ENCODE peak calls at places on chromosomes 1 and 21, in four cellular contexts. One of them, this sample, is unnamed.

GRCh38 chr1:193629875-193630274 is 443.5 kb upstream of the B3GALT2 start:
- DNase-seq in SK-N-SH: no peak
- DNase-seq in HCT116: no peak
- DNase-seq in PC-3: peak; percentile 4
- DNase-seq in this sample: no peak

GRCh38 chr1:57089221-57089620 is 123.4 kb upstream of the C8B start:
- DNase-seq in PC-3: no peak
- DNase-seq in HCT116: no peak
- DNase-seq in SK-N-SH: no peak
- DNase-seq in this sample: no peak

GRCh38 chr1:68495968-68496679 is 758 bp downstream of the DEPDC1 start:
- DNase-seq in SK-N-SH: peak; percentile 23
- DNase-seq in PC-3: peak; percentile 32
- DNase-seq in HCT116: peak; percentile 22
- DNase-seq in this sample: no peak

GRCh38 chr1:12059722-12060464 is 3.2 kb upstream of the TNFRSF8 start:
- DNase-seq in SK-N-SH: no peak
- DNase-seq in HCT116: no peak
- DNase-seq in PC-3: no peak
- DNase-seq in this sample: no peak

GRCh38 chr1:98336472-98337118 is 324.9 kb upstream of the SNX7 start:
- DNase-seq in SK-N-SH: no peak
- DNase-seq in HCT116: no peak
- DNase-seq in PC-3: no peak
- DNase-seq in this sample: peak; percentile 33

GRCh38 chr1:212228591-212229119 is 56.6 kb upstream of the PPP2R5A start:
- DNase-seq in PC-3: no peak
- DNase-seq in HCT116: no peak
- DNase-seq in SK-N-SH: no peak
- DNase-seq in this sample: peak; percentile 64

GRCh38 chr1:2982615-2983318 is 38.5 kb upstream of the ACTRT2 start:
- DNase-seq in SK-N-SH: no peak
- DNase-seq in PC-3: no peak
- DNase-seq in HCT116: no peak
- DNase-seq in this sample: no peak

GRCh38 chr1:226627050-226627755 is 78.6 kb downstream of the STUM start:
- DNase-seq in PC-3: no peak
- DNase-seq in SK-N-SH: no peak
- DNase-seq in HCT116: no peak
- DNase-seq in this sample: no peak

GRCh38 chr21:30592140-30592539 is at the start of gene KRTAP6-3:
- DNase-seq in SK-N-SH: no peak
- DNase-seq in PC-3: no peak
- DNase-seq in HCT116: no peak
- DNase-seq in this sample: no peak

GRCh38 chr1:6111571-6111970 is 65.9 kb downstream of the KCNAB2 start:
- DNase-seq in PC-3: no peak
- DNase-seq in HCT116: no peak
- DNase-seq in SK-N-SH: peak; percentile 94
- DNase-seq in this sample: no peak

GRCh38 chr1:98991127-98992003 is 13.3 kb downstream of the PLPPR5 start:
- DNase-seq in SK-N-SH: no peak
- DNase-seq in HCT116: peak; percentile 40
- DNase-seq in PC-3: peak; percentile 81
- DNase-seq in this sample: peak; percentile 18

GRCh38 chr1:99475991-99476532 is 169.9 kb upstream of the PALMD start:
- DNase-seq in HCT116: no peak
- DNase-seq in PC-3: no peak
- DNase-seq in SK-N-SH: no peak
- DNase-seq in this sample: no peak

GRCh38 chr1:207424570-207425131 is 29.5 kb upstream of the CR2 start:
- DNase-seq in SK-N-SH: no peak
- DNase-seq in PC-3: no peak
- DNase-seq in HCT116: no peak
- DNase-seq in this sample: no peak

GRCh38 chr1:231612393-231613089 is 14.0 kb upstream of the DISC1 start:
- DNase-seq in PC-3: no peak
- DNase-seq in HCT116: no peak
- DNase-seq in SK-N-SH: no peak
- DNase-seq in this sample: no peak

GRCh38 chr21:35027558-35028450 is 21.3 kb downstream of the RUNX1 start:
- DNase-seq in PC-3: no peak
- DNase-seq in SK-N-SH: no peak
- DNase-seq in HCT116: no peak
- DNase-seq in this sample: no peak

GRCh38 chr1:27018316-27018715 is 5.7 kb upstream of the TENT5B start:
- DNase-seq in HCT116: no peak
- DNase-seq in SK-N-SH: no peak
- DNase-seq in PC-3: no peak
- DNase-seq in this sample: no peak

GRCh38 chr21:27734146-27734545 is 767.3 kb upstream of the ADAMTS5 start:
- DNase-seq in PC-3: peak; percentile 17
- DNase-seq in HCT116: no peak
- DNase-seq in SK-N-SH: no peak
- DNase-seq in this sample: no peak

GRCh38 chr1:38208720-38209632 is 162.4 kb upstream of the POU3F1 start:
- DNase-seq in HCT116: no peak
- DNase-seq in SK-N-SH: no peak
- DNase-seq in PC-3: no peak
- DNase-seq in this sample: no peak

GRCh38 chr21:43312751-43313169 is 114.2 kb downstream of the SIK1 start:
- DNase-seq in SK-N-SH: no peak
- DNase-seq in HCT116: no peak
- DNase-seq in PC-3: no peak
- DNase-seq in this sample: peak; percentile 55

GRCh38 chr21:31957631-31958030 is 84.8 kb downstream of the HUNK start:
- DNase-seq in PC-3: no peak
- DNase-seq in HCT116: no peak
- DNase-seq in SK-N-SH: no peak
- DNase-seq in this sample: no peak

GRCh38 chr1:172246521-172247390 is 173.7 kb upstream of the C1orf105 start:
- DNase-seq in HCT116: no peak
- DNase-seq in PC-3: peak; percentile 48
- DNase-seq in SK-N-SH: no peak
- DNase-seq in this sample: no peak

GRCh38 chr21:45135868-45136267 is 61.5 kb downstream of the ADARB1 start:
- DNase-seq in SK-N-SH: no peak
- DNase-seq in HCT116: no peak
- DNase-seq in PC-3: no peak
- DNase-seq in this sample: no peak

GRCh38 chr1:216596298-216596947 is 126.8 kb downstream of the ESRRG start:
- DNase-seq in HCT116: no peak
- DNase-seq in SK-N-SH: peak; percentile 56
- DNase-seq in PC-3: no peak
- DNase-seq in this sample: no peak

GRCh38 chr1:41102208-41102607 is 80.7 kb upstream of the SLFNL1 start:
- DNase-seq in SK-N-SH: peak; percentile 56
- DNase-seq in PC-3: peak; percentile 88
- DNase-seq in HCT116: no peak
- DNase-seq in this sample: peak; percentile 72

GRCh38 chr1:209809601-209810000 is 3.7 kb upstream of the IRF6 start:
- DNase-seq in PC-3: peak; percentile 79
- DNase-seq in SK-N-SH: no peak
- DNase-seq in HCT116: no peak
- DNase-seq in this sample: no peak

GRCh38 chr1:209805875-209806760 is at the start of gene IRF6:
- DNase-seq in PC-3: peak; percentile 99
- DNase-seq in HCT116: peak; percentile 88
- DNase-seq in SK-N-SH: no peak
- DNase-seq in this sample: peak; percentile 97

GRCh38 chr1:209810783-209811182 is 4.8 kb upstream of the IRF6 start:
- DNase-seq in HCT116: no peak
- DNase-seq in SK-N-SH: peak; percentile 47
- DNase-seq in PC-3: no peak
- DNase-seq in this sample: no peak

GRCh38 chr1:209807509-209807908 is 1.6 kb upstream of the IRF6 start:
- DNase-seq in HCT116: no peak
- DNase-seq in SK-N-SH: no peak
- DNase-seq in PC-3: no peak
- DNase-seq in this sample: no peak

GRCh38 chr1:209808059-209808494 is 2.1 kb upstream of the IRF6 start:
- DNase-seq in HCT116: no peak
- DNase-seq in PC-3: peak; percentile 99
- DNase-seq in SK-N-SH: peak; percentile 82
- DNase-seq in this sample: peak; percentile 80
- TF ChIP-seq EZH2phosphoT487 in HCT116: no peak
- TF ChIP-seq EZH2phosphoT487 in PC-3: no peak
- TF ChIP-seq EZH2phosphoT487 in SK-N-SH: no peak
- TF ChIP-seq EZH2phosphoT487 in this sample: no peak

DNA sequence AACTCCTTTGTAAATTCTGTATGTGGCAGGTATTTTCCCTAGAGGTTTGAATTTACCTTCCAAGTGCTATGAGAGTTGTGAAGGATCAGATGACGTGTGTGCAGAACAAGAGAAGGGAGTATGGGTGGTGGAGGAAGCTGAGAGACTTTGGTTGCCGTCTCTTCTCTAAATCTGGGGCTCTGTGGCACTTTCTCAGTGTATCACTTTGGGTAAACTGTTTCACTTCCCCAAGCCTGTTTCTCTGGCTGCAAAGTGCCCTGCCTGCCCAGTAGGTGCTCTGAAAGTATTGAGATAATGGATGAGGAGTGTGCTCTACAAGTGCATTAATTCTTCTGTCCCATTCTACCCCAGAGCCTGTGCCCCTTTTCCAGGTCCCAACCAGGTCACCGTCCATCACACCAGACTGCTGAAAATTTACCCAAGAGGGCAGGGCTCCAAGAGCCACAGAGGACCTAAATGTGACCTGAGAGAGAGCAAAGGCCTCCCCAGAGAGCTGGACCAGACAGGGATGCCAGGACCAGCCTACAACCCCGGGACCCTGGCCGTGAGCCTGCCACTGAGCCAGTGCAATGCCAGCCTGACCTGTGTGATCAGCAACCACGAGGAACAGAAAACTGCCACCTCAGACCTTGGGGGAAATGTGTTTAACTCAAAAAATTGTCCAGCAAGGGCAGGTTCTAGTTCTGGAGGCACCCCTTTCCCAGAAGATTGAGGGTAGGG is 131.6 kb upstream of the ETV3 start:
- DNase-seq in PC-3: no peak
- DNase-seq in HCT116: no peak
- DNase-seq in SK-N-SH: no peak
- DNase-seq in this sample: no peak
- TF ChIP-seq EZH2phosphoT487 in PC-3: no peak
- TF ChIP-seq EZH2phosphoT487 in HCT116: no peak
- TF ChIP-seq EZH2phosphoT487 in SK-N-SH: no peak
- TF ChIP-seq EZH2phosphoT487 in this sample: no peak

GRCh38 chr1:112143871-112144441 is 154.5 kb upstream of the KCND3 start:
- DNase-seq in HCT116: no peak
- DNase-seq in PC-3: no peak
- DNase-seq in SK-N-SH: no peak
- DNase-seq in this sample: no peak
- TF ChIP-seq EZH2phosphoT487 in HCT116: no peak
- TF ChIP-seq EZH2phosphoT487 in PC-3: no peak
- TF ChIP-seq EZH2phosphoT487 in SK-N-SH: no peak
- TF ChIP-seq EZH2phosphoT487 in this sample: no peak

GRCh38 chr1:182200025-182200814 is 138.7 kb upstream of the ZNF648 start:
- DNase-seq in SK-N-SH: no peak
- DNase-seq in PC-3: no peak
- DNase-seq in HCT116: no peak
- DNase-seq in this sample: peak; percentile 42
- TF ChIP-seq EZH2phosphoT487 in SK-N-SH: no peak
- TF ChIP-seq EZH2phosphoT487 in PC-3: no peak
- TF ChIP-seq EZH2phosphoT487 in HCT116: no peak
- TF ChIP-seq EZH2phosphoT487 in this sample: no peak

GRCh38 chr1:53838654-53838974 is 518 bp upstream of the NDC1 start:
- DNase-seq in SK-N-SH: no peak
- DNase-seq in HCT116: no peak
- DNase-seq in PC-3: no peak
- DNase-seq in this sample: no peak

GRCh38 chr1:53833393-53833792 is 4.7 kb downstream of the NDC1 start:
- DNase-seq in PC-3: no peak
- DNase-seq in HCT116: no peak
- DNase-seq in SK-N-SH: no peak
- DNase-seq in this sample: no peak

GRCh38 chr1:53837924-53838653 is at the start of gene NDC1:
- DNase-seq in SK-N-SH: peak; percentile 92
- DNase-seq in HCT116: peak; percentile 95
- DNase-seq in PC-3: peak; percentile 96
- DNase-seq in this sample: peak; percentile 95

GRCh38 chr1:53834776-53835175 is 3.3 kb downstream of the NDC1 start:
- DNase-seq in SK-N-SH: no peak
- DNase-seq in PC-3: no peak
- DNase-seq in HCT116: no peak
- DNase-seq in this sample: no peak

DNA sequence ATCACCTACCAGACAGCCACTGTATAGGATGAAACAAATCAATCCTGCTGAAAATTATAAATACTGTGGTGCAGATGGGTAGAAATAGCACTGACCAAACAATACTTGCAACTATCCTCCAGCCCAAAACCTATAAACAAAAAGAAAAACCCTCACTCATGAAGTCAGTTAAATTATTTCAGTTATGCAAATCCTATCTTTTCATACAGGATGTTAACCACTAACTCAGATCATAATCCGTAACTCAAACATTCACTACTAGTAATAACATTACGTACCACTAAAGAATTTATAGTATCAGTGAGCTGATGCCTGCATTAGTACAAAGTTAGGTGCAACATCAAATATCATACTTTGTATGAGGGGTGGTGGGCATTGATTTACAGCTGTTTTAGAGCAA is 2.6 kb downstream of the NDC1 start:
- DNase-seq in HCT116: no peak
- DNase-seq in SK-N-SH: no peak
- DNase-seq in PC-3: peak; percentile 75
- DNase-seq in this sample: no peak
- TF ChIP-seq EZH2phosphoT487 in HCT116: no peak
- TF ChIP-seq EZH2phosphoT487 in SK-N-SH: no peak
- TF ChIP-seq EZH2phosphoT487 in PC-3: no peak
- TF ChIP-seq EZH2phosphoT487 in this sample: no peak

DNA sequence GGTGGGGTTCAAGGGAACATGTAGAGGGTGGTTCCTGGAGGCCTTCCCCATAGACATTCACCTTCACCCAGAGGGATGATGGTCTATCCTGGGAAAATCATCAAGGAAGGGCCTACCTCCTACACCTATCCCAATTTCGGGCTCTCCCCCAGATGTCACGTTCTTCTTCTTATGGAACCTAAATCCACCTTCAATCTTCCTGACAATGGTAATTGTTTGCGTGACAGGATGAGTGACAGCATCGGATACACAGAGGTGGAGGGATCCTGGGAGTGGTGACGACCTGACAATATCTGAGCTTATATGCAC is 3.8 kb downstream of the ETNK2 start:
- DNase-seq in SK-N-SH: no peak
- DNase-seq in PC-3: no peak
- DNase-seq in HCT116: no peak
- DNase-seq in this sample: no peak
- TF ChIP-seq EZH2phosphoT487 in SK-N-SH: no peak
- TF ChIP-seq EZH2phosphoT487 in PC-3: no peak
- TF ChIP-seq EZH2phosphoT487 in HCT116: no peak
- TF ChIP-seq EZH2phosphoT487 in this sample: no peak

This sample was measured in hepatocyte.